ENCODE peak calls at places on chromosomes 2 and 18, in four cellular contexts. C is ureter, F is OCI-LY7, R is bronchial epithelial cell. A is an unnamed sample.

GRCh38 chr2:228705331-228705730 is 523.8 kb upstream of the SPHKAP start:
- DNase-seq in F (no peak), R (no peak), C (no peak), A (no peak)

GRCh38 chr2:72425996-72426395 is 278.3 kb upstream of the CYP26B1 start:
- DNase-seq in F (no peak), C (no peak), R (no peak), A (no peak)

GRCh38 chr2:224369028-224369632 is 32.8 kb downstream of the FAM124B start:
- DNase-seq in C (no peak), F (peak; percentile 62), R (peak; percentile 47), A (peak; percentile 38)

GRCh38 chr2:68316091-68316490 is 3.7 kb downstream of the CNRIP1 start:
- DNase-seq in F (peak; percentile 13), C (no peak), R (no peak), A (no peak)

GRCh38 chr2:7984693-7985353 is 697.0 kb upstream of the ID2 start:
- DNase-seq in R (no peak), F (no peak), C (no peak), A (no peak)

GRCh38 chr2:218727502-218728165 is 17.0 kb downstream of the TTLL4 start:
- DNase-seq in C (no peak), F (peak; percentile 11), R (peak; percentile 29), A (no peak)

GRCh38 chr18:42925036-42925435 is 190.4 kb downstream of the RIT2 start:
- DNase-seq in R (peak; percentile 32), F (no peak), C (no peak), A (no peak)

GRCh38 chr2:42118759-42119569 is 50.2 kb upstream of the EML4 start:
- DNase-seq in R (no peak), C (no peak), F (no peak), A (no peak)

GRCh38 chr2:218745160-218745558 is 34.5 kb downstream of the TTLL4 start:
- DNase-seq in R (no peak), F (no peak), C (no peak), A (no peak)

GRCh38 chr2:36653967-36654694 is 42.4 kb upstream of the VIT start:
- DNase-seq in C (no peak), R (no peak), F (no peak), A (no peak)

GRCh38 chr2:171248205-171248662 is 87.5 kb upstream of the TLK1 start:
- DNase-seq in R (no peak), C (no peak), F (no peak), A (no peak)

GRCh38 chr2:20585710-20586378 is 65.1 kb downstream of the HS1BP3 start:
- DNase-seq in F (no peak), R (no peak), C (no peak), A (no peak)

GRCh38 chr2:168469281-168469988 is 13.4 kb downstream of the CERS6 start:
- DNase-seq in R (no peak), F (peak; percentile 12), C (no peak), A (peak; percentile 15)

GRCh38 chr18:40066368-40066767 is 1888.7 kb upstream of the PIK3C3 start:
- DNase-seq in F (no peak), C (no peak), R (no peak), A (no peak)

GRCh38 chr18:59208602-59209001 is 11.4 kb upstream of the GRP start:
- DNase-seq in F (no peak), R (peak; percentile 31), C (no peak), A (no peak)

GRCh38 chr2:146579154-146579930 is 1265.5 kb upstream of the ACVR2A start:
- DNase-seq in F (no peak), C (no peak), R (peak; percentile 71), A (no peak)

GRCh38 chr2:127596311-127597045 is 49.5 kb upstream of the GPR17 start:
- DNase-seq in R (no peak), F (no peak), C (peak; percentile 28), A (no peak)

GRCh38 chr2:42933824-42934254 is 141.5 kb upstream of the HAAO start:
- DNase-seq in R (peak; percentile 71), C (peak; percentile 67), F (no peak), A (no peak)